ENCODE peak calls at places on chromosomes 11 and 22, in six cellular contexts. E is GM23248; G is transverse colon; W is tibial artery; C is fibroblast of lung; J is CD8-positive, alpha-beta memory T cell. A is an unnamed sample.

GRCh38 chr11:67300756-67301312 is 2.5 kb upstream of the SSH3 start:
- DNase-seq in E (no peak), G (peak; percentile 6), W (no peak), C (no peak), J (no peak), A (no peak)

GRCh38 chr22:46338636-46339035 is 3.1 kb downstream of the TRMU start:
- DNase-seq in E (no peak), G (no peak), W (no peak), C (no peak), J (no peak), A (no peak)

GRCh38 chr11:67538306-67538705 is 15.1 kb upstream of the CABP2 start:
- DNase-seq in E (peak; percentile 23), G (no peak), W (no peak), C (no peak), J (no peak), A (no peak)

GRCh38 chr11:78414321-78415051 is 3.1 kb downstream of the GAB2 start:
- DNase-seq in E (peak; percentile 66), G (no peak), W (no peak), C (no peak), J (no peak), A (peak; percentile 63)

GRCh38 chr11:32400196-32400595 is 35.1 kb downstream of the WT1 start:
- DNase-seq in E (peak; percentile 16), G (no peak), W (no peak), C (peak; percentile 49), J (no peak), A (no peak)

GRCh38 chr11:34356130-34356529 is 1.7 kb downstream of the ABTB2 start:
- DNase-seq in E (no peak), G (no peak), W (no peak), C (no peak), J (no peak), A (no peak)

GRCh38 chr22:22835242-22835641 is 52.4 kb upstream of the IGLL5 start:
- DNase-seq in E (no peak), G (no peak), W (no peak), C (no peak), J (no peak), A (no peak)

GRCh38 chr11:125982348-125982730 is 36.5 kb downstream of the VSIG10L2 start:
- DNase-seq in E (no peak), G (no peak), W (no peak), C (no peak), J (no peak), A (no peak)

GRCh38 chr11:27216268-27217149 is 146.5 kb downstream of the CCDC34 start:
- DNase-seq in E (peak; percentile 43), G (peak; percentile 33), W (no peak), C (peak; percentile 90), J (no peak), A (no peak)

GRCh38 chr11:102791271-102792036 is 6.5 kb downstream of the MMP1 start:
- DNase-seq in E (peak; percentile 40), G (no peak), W (no peak), C (peak; percentile 67), J (no peak), A (no peak)

GRCh38 chr22:21948824-21949568 is 3.7 kb downstream of the PPM1F start:
- DNase-seq in E (no peak), G (no peak), W (no peak), C (no peak), J (no peak), A (no peak)

GRCh38 chr11:103453901-103454300 is 344.7 kb downstream of the DYNC2H1 start:
- DNase-seq in E (no peak), G (no peak), W (no peak), C (no peak), J (no peak), A (no peak)

GRCh38 chr11:13434247-13435205 is 28.5 kb downstream of the BTBD10 start:
- DNase-seq in E (no peak), G (no peak), W (no peak), C (peak; percentile 28), J (no peak), A (no peak)

GRCh38 chr11:62573006-62573591 is 592 bp downstream of the EEF1G start:
- DNase-seq in E (peak; percentile 65), G (no peak), W (no peak), C (no peak), J (peak; percentile 53), A (peak; percentile 70)

GRCh38 chr11:132139181-132139580 is 768.8 kb downstream of the NTM start:
- DNase-seq in E (peak; percentile 10), G (no peak), W (no peak), C (no peak), J (no peak), A (no peak)

GRCh38 chr11:123531325-123531724 is 101.3 kb downstream of the GRAMD1B start:
- DNase-seq in E (no peak), G (no peak), W (no peak), C (no peak), J (no peak), A (no peak)

GRCh38 chr11:88175004-88175706 is at the start of gene RAB38:
- DNase-seq in E (peak; percentile 41), G (peak; percentile 58), W (peak; percentile 25), C (peak; percentile 43), J (no peak), A (no peak)

GRCh38 chr11:413120-414081 is 1.4 kb downstream of the SIGIRR start:
- DNase-seq in E (peak; percentile 50), G (peak; percentile 9), W (no peak), C (no peak), J (peak; percentile 54), A (peak; percentile 55)
- H3K4me3 ChIP-seq in E (no peak overlapping the region), G (no peak overlapping the region), W (no peak overlapping the region), C (no peak overlapping the region), J (peak overlapping the region; percentile 91), A (no peak overlapping the region)

DNA sequence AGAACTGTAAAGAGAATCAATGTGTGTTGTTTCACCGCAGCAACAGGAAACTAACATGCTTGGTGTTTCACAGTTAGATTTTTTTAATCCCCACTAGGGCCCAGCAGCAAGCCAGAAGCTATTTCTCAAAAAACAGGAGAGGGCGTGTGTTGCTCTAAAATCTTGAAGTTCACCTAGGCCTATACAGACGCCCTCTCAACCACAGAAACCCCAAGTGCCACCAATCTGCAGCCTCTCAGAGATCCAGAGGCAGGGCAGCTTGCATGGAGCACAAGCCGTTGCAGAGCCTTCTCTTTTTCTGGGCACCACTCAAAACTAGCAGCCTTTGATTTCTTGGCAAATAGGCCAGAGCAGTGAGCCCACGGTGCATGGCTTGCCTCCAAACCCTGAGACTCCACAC is 1423.2 kb downstream of the TBC1D22A start:
- DNase-seq in E (no peak), G (no peak), W (no peak), C (no peak), J (peak; percentile 55), A (peak; percentile 53)
- H3K9me3 ChIP-seq in E (no peaks in the 10 kb centered on the region), G (peaks cover 4% of the 10 kb centered on the region), W (peaks cover 4% of the 10 kb centered on the region), C (no peaks in the 10 kb centered on the region), J (no peaks in the 10 kb centered on the region), A (peaks cover under 1% of the 10 kb centered on the region)

GRCh38 chr11:19675397-19675796 is 37.2 kb upstream of the NAV2 start:
- DNase-seq in E (no peak), G (no peak), W (no peak), C (no peak), J (no peak), A (no peak)
- H3K27ac ChIP-seq in E (no peak overlapping the region), G (peak overlapping the region; percentile 85), W (peak overlapping the region; percentile 90), C (no peak overlapping the region), J (no peak overlapping the region), A (no peak overlapping the region)

GRCh38 chr11:36362902-36363301 is 66.8 kb downstream of the PRR5L start:
- DNase-seq in E (peak; percentile 61), G (no peak), W (no peak), C (peak; percentile 95), J (no peak), A (no peak)

GRCh38 chr11:36360833-36361232 is 64.7 kb downstream of the PRR5L start:
- DNase-seq in E (no peak), G (no peak), W (no peak), C (no peak), J (no peak), A (no peak)

GRCh38 chr11:36360318-36360717 is 64.2 kb downstream of the PRR5L start:
- DNase-seq in E (no peak), G (no peak), W (no peak), C (no peak), J (no peak), A (no peak)

GRCh38 chr11:36361472-36361871 is 65.4 kb downstream of the PRR5L start:
- DNase-seq in E (peak; percentile 27), G (no peak), W (no peak), C (peak; percentile 63), J (no peak), A (no peak)

DNA sequence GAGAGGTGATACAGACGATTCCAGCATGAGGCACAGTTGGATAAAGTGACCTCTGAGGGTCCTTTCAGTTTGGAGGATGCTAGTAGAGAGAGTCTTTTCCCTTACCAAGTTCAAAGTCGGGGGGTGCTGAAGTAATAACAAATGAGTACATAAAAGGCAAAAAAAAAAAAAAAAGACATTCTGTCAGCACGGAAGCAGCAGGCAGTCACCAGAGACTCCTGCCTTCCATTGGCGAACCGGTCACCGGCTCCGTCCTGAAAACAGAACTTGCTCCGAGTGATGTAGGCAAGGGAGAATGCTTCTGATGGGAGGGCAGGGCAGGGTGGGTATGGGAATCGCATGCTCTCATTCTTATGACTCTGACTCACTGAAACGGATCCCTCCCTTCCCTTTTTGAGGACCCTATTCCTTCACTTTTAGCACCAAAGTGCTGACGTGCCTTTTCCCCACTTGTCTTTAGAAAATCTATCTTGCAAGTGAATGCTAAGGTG is 65.9 kb downstream of the PRR5L start:
- DNase-seq in E (peak; percentile 89), G (no peak), W (peak; percentile 63), C (peak; percentile 98), J (no peak), A (no peak)
- H3K4me3 ChIP-seq in E (peak overlapping the region; percentile 56), G (no peak overlapping the region), W (peak overlapping the region; percentile 24), C (peak overlapping the region; percentile 17), J (no peak overlapping the region), A (no peak overlapping the region)

GRCh38 chr11:17366491-17366890 is 14.9 kb downstream of the NCR3LG1 start:
- DNase-seq in E (no peak), G (no peak), W (no peak), C (no peak), J (no peak), A (no peak)

GRCh38 chr11:17369094-17369493 is 17.5 kb downstream of the NCR3LG1 start:
- DNase-seq in E (no peak), G (no peak), W (no peak), C (no peak), J (no peak), A (no peak)

GRCh38 chr11:17368551-17368950 is 17.0 kb downstream of the NCR3LG1 start:
- DNase-seq in E (no peak), G (no peak), W (no peak), C (no peak), J (no peak), A (no peak)

GRCh38 chr11:17371614-17372013 is 16.8 kb downstream of the KCNJ11 start:
- DNase-seq in E (peak; percentile 44), G (no peak), W (no peak), C (peak; percentile 60), J (no peak), A (no peak)

DNA sequence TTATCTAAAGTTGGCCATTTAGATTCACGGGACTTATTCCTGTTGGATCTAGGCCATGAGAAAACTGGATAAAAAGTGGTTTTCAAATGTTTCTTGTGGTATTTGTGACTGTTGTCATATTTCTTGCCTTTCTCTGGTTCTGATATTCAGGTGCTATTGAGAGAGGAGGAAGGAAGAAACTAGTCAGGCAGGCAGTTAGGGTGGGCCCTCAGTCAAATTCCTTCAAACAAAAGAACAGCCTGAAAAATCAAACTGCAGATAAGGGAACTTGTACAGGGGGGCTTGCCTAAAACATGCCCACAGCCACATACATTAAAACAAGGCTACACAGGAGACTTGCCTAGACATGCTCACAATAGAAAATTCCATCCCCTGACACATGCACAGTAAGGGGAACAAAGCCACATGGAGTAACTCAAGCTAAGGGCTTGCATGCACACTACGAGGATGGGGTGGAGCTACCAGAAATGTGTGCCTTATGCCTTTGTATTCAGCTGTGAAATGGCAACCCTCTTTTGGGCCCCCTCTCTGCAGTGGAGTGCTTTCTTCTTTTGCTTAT is 18.2 kb downstream of the NCR3LG1 start:
- DNase-seq in E (no peak), G (no peak), W (no peak), C (no peak), J (no peak), A (no peak)
- H3K9me3 ChIP-seq in E (no peaks in the 10 kb centered on the region), G (peaks cover 39% of the 10 kb centered on the region), W (peaks cover 53% of the 10 kb centered on the region), C (peaks cover 9% of the 10 kb centered on the region), J (peaks cover 23% of the 10 kb centered on the region), A (peaks cover 36% of the 10 kb centered on the region)

A was measured in Karpas-422.